ENCODE peak calls at places on chromosomes 2 and 18, in seven cellular contexts. T, D, J, X, N, I and O are unnamed samples.

GRCh38 chr2:174607989-174608865 is 10.6 kb upstream of the WIPF1 start:
- DNase-seq in T (no peak), X (no peak), I (no peak), N (no peak), J (no peak), D (no peak), O (no peak)

GRCh38 chr2:104857262-104858221 is 3.6 kb downstream of the POU3F3 start:
- DNase-seq in J (no peak), T (peak), I (no peak), N (peak), D (no peak), X (no peak), O (no peak)

GRCh38 chr2:220499281-220499680 is 871.9 kb downstream of the SLC4A3 start:
- DNase-seq in T (no peak), N (peak), J (no peak), I (no peak), X (no peak), D (no peak), O (peak)

GRCh38 chr2:26887142-26887541 is 39.2 kb downstream of the DPYSL5 start:
- DNase-seq in D (peak), I (no peak), T (no peak), X (no peak), J (no peak), N (no peak), O (no peak)

GRCh38 chr2:119481501-119482455 is 42.5 kb downstream of the SCTR start:
- DNase-seq in D (no peak), X (no peak), N (no peak), I (no peak), T (peak), J (no peak), O (no peak)

GRCh38 chr18:41353726-41354125 is 601.3 kb upstream of the PIK3C3 start:
- DNase-seq in X (no peak), T (no peak), I (no peak), N (no peak), D (no peak), J (no peak), O (no peak)

GRCh38 chr2:3040819-3041218 is 336.8 kb downstream of the EIPR1 start:
- DNase-seq in T (no peak), X (no peak), J (no peak), N (no peak), I (no peak), D (no peak), O (no peak)

GRCh38 chr2:203915256-203915655 is 21.3 kb upstream of the ICOS start:
- DNase-seq in T (no peak), J (no peak), N (no peak), I (no peak), D (no peak), X (no peak), O (no peak)

GRCh38 chr2:135688002-135688401 is 53.7 kb upstream of the UBXN4 start:
- DNase-seq in J (no peak), N (no peak), I (no peak), X (no peak), D (no peak), T (no peak), O (no peak)

GRCh38 chr2:72827999-72828646 is 2.3 kb upstream of the EXOC6B start:
- DNase-seq in N (no peak), D (no peak), J (no peak), T (no peak), X (no peak), I (peak), O (peak)

GRCh38 chr18:10124557-10124956 is 210.7 kb downstream of the VAPA start:
- DNase-seq in X (no peak), D (no peak), T (no peak), N (no peak), I (no peak), J (no peak), O (no peak)

GRCh38 chr2:142937347-142937746 is 59.9 kb downstream of the KYNU start:
- DNase-seq in D (no peak), X (no peak), T (no peak), I (no peak), J (no peak), N (no peak), O (no peak)

GRCh38 chr2:154455201-154455600 is 243.3 kb upstream of the KCNJ3 start:
- DNase-seq in J (no peak), D (no peak), I (no peak), N (no peak), T (no peak), X (no peak), O (no peak)

GRCh38 chr2:54471221-54471711 is 15.1 kb downstream of the SPTBN1 start:
- DNase-seq in X (no peak), J (no peak), N (no peak), D (no peak), I (peak), T (no peak), O (peak)

GRCh38 chr2:119174216-119174992 is 15.9 kb upstream of the C1QL2 start:
- DNase-seq in I (no peak), N (peak), T (peak), X (peak), J (no peak), D (peak), O (no peak)

GRCh38 chr2:145598434-145598833 is 1078.5 kb upstream of the ZEB2 start:
- DNase-seq in D (no peak), X (no peak), I (no peak), J (no peak), N (no peak), T (no peak), O (no peak)

GRCh38 chr2:16629044-16629443 is 36.6 kb downstream of the CYRIA start:
- DNase-seq in T (no peak), X (no peak), N (no peak), J (no peak), I (no peak), D (no peak), O (no peak)

GRCh38 chr2:16628316-16628715 is 37.3 kb downstream of the CYRIA start:
- DNase-seq in D (no peak), N (no peak), I (peak), T (no peak), J (no peak), X (no peak), O (no peak)

GRCh38 chr2:16629770-16630169 is 35.9 kb downstream of the CYRIA start:
- DNase-seq in J (no peak), T (no peak), D (no peak), X (no peak), I (peak), N (no peak), O (no peak)

GRCh38 chr2:16632615-16633014 is 33.0 kb downstream of the CYRIA start:
- DNase-seq in T (no peak), J (no peak), I (no peak), N (peak), D (no peak), X (peak), O (no peak)

GRCh38 chr2:16630463-16630862 is 35.2 kb downstream of the CYRIA start:
- DNase-seq in N (no peak), J (no peak), X (no peak), T (no peak), I (no peak), D (no peak), O (no peak)
- TF ChIP-seq CTCF in N (no peak), J (no peak), X (no peak), T (no peak), I (no peak), D (peak), O (no peak)

GRCh38 chr2:44543773-44544725 is 182.3 kb downstream of the CAMKMT start:
- DNase-seq in T (no peak), D (no peak), J (no peak), X (no peak), I (peak), N (peak), O (no peak)
- H3K27ac ChIP-seq in T (no peak), D (no peak), J (no peak), X (no peak), I (peak), N (peak), O (no peak)

DNA sequence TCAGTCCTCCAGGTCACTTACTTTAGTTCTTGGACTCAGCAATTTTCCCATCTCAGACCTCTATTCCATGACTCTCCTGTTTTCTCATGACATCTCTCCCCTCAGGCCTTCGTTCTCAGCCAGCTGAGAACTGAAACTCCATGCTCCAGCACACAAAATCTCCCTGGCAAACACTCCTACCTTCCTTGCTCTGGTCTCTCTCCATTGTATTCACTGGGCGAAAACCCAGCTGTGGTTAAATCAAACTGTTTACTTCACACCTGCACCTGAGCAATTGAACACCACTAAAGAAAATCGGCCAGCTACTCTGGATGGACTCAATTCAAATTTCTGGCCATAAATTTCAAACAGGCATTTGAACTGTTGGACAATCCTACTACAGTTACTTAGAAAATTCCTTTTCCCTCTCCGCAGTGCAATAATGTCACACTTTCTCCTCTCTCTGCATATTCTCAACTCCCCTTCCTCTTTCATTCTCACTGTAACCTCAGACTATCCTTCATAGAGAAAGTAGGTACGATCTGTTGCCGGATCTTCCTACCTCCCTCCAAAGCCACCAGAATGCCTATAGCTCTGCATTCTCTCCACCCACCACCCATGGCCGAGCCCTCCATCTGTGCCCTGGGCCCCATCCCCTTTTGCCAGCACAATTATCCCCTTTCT is 127.7 kb upstream of the SLC1A4 start:
- DNase-seq in X (no peak), I (no peak), N (no peak), T (no peak), D (no peak), J (no peak), O (no peak)
- H3K4me3 ChIP-seq in X (no peak), I (no peak), N (no peak), T (no peak), D (no peak), J (no peak), O (no peak)

GRCh38 chr2:101520246-101520645 is 45.3 kb upstream of the RFX8 start:
- DNase-seq in X (no peak), D (no peak), T (no peak), I (peak), J (no peak), N (no peak), O (no peak)

GRCh38 chr2:101519173-101519492 is 44.2 kb upstream of the RFX8 start:
- DNase-seq in J (no peak), T (no peak), I (no peak), D (no peak), N (no peak), X (no peak), O (no peak)

GRCh38 chr2:101517753-101518152 is 42.8 kb upstream of the RFX8 start:
- DNase-seq in T (no peak), J (no peak), I (peak), X (no peak), D (no peak), N (no peak), O (no peak)

GRCh38 chr2:101516833-101517690 is 42.1 kb upstream of the RFX8 start:
- DNase-seq in J (no peak), D (no peak), T (no peak), N (no peak), I (peak), X (no peak), O (no peak)

GRCh38 chr2:101518470-101519172 is 43.7 kb upstream of the RFX8 start:
- DNase-seq in I (peak), T (peak), N (peak), X (peak), J (no peak), D (no peak), O (no peak)
- TF ChIP-seq CTCF in I (peak), T (peak), N (peak), X (peak), J (no peak), D (peak), O (peak)

DNA sequence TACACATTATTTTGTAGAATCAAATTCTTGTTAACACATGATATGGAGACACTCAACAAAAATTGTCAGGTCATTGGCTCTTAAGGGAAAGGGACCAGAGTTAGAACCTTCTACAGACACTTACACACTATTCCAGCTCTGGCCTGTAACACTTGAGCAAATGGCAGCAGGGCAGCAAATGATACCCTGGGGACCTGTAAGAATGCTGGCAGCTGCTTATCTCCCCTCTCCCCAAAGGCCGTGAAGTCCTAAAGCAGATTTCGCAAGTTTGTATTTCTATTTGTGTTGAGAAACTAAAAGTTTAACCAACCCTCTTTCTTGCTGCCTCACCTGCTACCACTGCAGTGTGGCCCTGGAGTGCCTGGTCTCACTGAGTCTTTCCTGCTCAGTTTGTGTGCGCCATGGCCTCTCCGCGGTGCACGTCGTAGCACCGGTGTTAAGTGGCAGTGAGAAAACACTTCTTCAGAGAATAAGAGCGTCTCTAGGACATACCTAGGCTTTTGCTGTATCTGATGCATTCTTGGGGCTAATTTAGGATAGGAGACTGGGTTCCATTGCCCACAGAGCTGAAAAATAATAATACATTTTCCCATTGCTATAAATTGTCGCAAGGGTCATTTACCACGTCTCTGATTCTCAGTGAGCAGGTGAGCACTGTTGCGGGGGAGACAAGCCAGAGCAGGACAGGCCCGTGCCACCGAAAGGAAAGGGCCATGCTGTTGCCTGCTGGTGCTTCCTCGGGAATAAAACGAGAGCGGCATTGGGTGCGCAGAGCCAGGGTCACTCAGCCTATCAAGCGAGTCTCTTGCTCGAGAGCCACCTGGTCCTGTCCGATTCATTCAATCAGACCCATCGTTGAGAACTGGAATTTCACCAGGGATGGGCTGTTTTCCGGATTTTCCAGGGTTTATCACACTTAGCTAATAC is 204.9 kb downstream of the PTGR3 start:
- DNase-seq in N (no peak), I (no peak), D (no peak), J (no peak), T (no peak), X (no peak), O (no peak)
- H3K27ac ChIP-seq in N (no peak), I (no peak), D (no peak), J (peak), T (no peak), X (no peak), O (no peak)

GRCh38 chr2:101004671-101005325 is 2.7 kb downstream of the RPL31 start:
- DNase-seq in I (no peak), X (no peak), N (no peak), T (no peak), D (no peak), J (no peak), O (no peak)
- H3K4me3 ChIP-seq in I (no peak), X (no peak), N (no peak), T (no peak), D (no peak), J (no peak), O (peak)

DNA sequence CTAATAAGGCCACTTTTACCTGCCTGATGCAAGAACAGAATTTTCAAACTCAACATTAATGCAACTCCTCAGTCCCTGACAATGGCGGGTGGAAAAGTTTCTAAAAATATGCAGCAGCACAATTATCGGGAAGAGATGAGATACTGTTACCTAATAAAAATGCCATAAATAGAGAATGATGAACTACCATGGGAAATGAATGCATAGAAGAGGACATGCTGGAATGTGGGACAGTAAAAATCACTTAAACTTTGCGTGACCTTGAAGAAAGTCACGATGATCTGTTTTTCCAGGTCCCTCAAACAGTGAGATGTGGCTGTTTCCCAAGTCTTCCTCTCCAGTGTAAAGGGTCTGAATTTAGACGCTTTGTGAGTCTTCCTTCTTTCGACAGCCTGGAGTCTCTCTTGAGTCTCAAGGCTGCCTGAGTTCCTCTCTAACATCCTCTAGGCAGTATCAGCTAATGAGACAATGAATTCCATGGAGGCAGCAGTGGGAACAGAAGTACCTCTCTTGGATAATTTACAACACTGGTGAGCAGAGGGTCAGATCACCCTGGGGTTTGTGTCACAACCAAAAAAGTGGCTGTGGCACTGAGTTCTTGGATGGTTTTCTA is 1.4 kb downstream of the CLUL1 start:
- DNase-seq in J (no peak), D (no peak), T (peak), N (no peak), X (no peak), I (no peak), O (no peak)
- TF ChIP-seq CTCF in J (no peak), D (no peak), T (no peak), N (no peak), X (no peak), I (no peak), O (no peak)

GRCh38 chr18:33878213-33878612 is 300.2 kb downstream of the ASXL3 start:
- DNase-seq in J (no peak), T (no peak), X (no peak), D (no peak), N (no peak), I (no peak), O (no peak)
- H3K27ac ChIP-seq in J (no peak), T (no peak), X (no peak), D (no peak), N (no peak), I (no peak), O (no peak)